ENCODE peak calls at places on chromosomes 3 and 15, in nine cellular contexts. G, O, Y, J, U, Q, V, M and R are unnamed samples.

GRCh38 chr15:63447277-63447676 is 57.1 kb upstream of the USP3 start:
- DNase-seq in O (no peak), U (no peak), Y (no peak), M (no peak), G (no peak), V (no peak), J (no peak), Q (no peak), R (no peak)

GRCh38 chr15:75648156-75649000 is 666 bp downstream of the SNX33 start:
- DNase-seq in U (peak), Q (no peak), J (peak), Y (no peak), G (peak), V (no peak), O (no peak), M (peak), R (peak)

GRCh38 chr15:74185949-74186348 is 12.4 kb downstream of the ISLR start:
- DNase-seq in Q (no peak), Y (no peak), V (no peak), J (no peak), O (no peak), U (no peak), M (no peak), G (peak), R (peak)

GRCh38 chr3:33318709-33319380 is 41.6 kb downstream of the FBXL2 start:
- DNase-seq in U (no peak), Y (no peak), M (no peak), Q (peak), V (no peak), G (no peak), O (no peak), J (no peak), R (peak)

GRCh38 chr15:74995779-74996765 is 709 bp downstream of the SCAMP5 start:
- DNase-seq in Q (no peak), M (peak), G (peak), J (peak), V (no peak), U (peak), Y (no peak), O (no peak), R (no peak)

GRCh38 chr15:49424954-49425353 is 1.9 kb downstream of the FGF7 start:
- DNase-seq in J (no peak), Y (no peak), M (no peak), G (peak), U (no peak), O (no peak), V (no peak), Q (no peak), R (peak)

GRCh38 chr3:75082845-75083244 is 468.4 kb upstream of the CNTN3 start:
- DNase-seq in U (no peak), J (no peak), G (no peak), Y (no peak), O (no peak), V (no peak), M (no peak), Q (no peak), R (no peak)

GRCh38 chr3:138684411-138684810 is 75.8 kb downstream of the FAIM start:
- DNase-seq in M (no peak), O (no peak), Q (no peak), Y (no peak), V (no peak), J (no peak), G (no peak), U (no peak), R (no peak)

GRCh38 chr3:151924753-151925152 is 51.3 kb downstream of the SUCNR1 start:
- DNase-seq in G (no peak), U (no peak), Q (no peak), Y (no peak), J (no peak), M (no peak), V (no peak), O (no peak), R (no peak)

GRCh38 chr3:51311055-51311454 is 74.0 kb upstream of the MANF start:
- DNase-seq in U (no peak), M (no peak), Y (peak), J (no peak), O (no peak), V (no peak), G (peak), Q (peak), R (peak)

GRCh38 chr3:61315874-61316273 is 64.6 kb upstream of the FHIT start:
- DNase-seq in M (peak), J (no peak), V (no peak), Y (no peak), U (no peak), Q (peak), G (peak), O (no peak), R (no peak)

GRCh38 chr15:90419738-90420487 is 31.9 kb downstream of the IQGAP1 start:
- DNase-seq in Q (peak), V (peak), J (no peak), Y (peak), O (no peak), U (no peak), G (peak), M (no peak), R (peak)

GRCh38 chr15:75104804-75105557 is 81.6 kb downstream of the PPCDC start:
- DNase-seq in Y (peak), O (no peak), U (no peak), V (peak), M (no peak), G (peak), J (peak), Q (peak), R (peak)

GRCh38 chr3:129596194-129597086 is 10.0 kb downstream of the PLXND1 start:
- DNase-seq in V (peak), J (peak), G (peak), O (no peak), Y (no peak), M (no peak), U (peak), Q (no peak), R (peak)

GRCh38 chr3:12869025-12869695 is 27.8 kb upstream of the RPL32 start:
- DNase-seq in Q (peak), V (no peak), Y (peak), G (no peak), U (peak), J (no peak), O (peak), M (peak), R (no peak)